ENCODE peak calls at places on chromosome 19, in four cellular contexts. P is posterior cingulate gyrus, V is SHP77 treated with DMSO at 0.1 percent for 48 hours, I is lower lobe of right lung. Z is an unnamed sample.

GRCh38 chr19:30719189-30719990 is 347.2 kb downstream of the ZNF536 start:
- DNase-seq in I (peak; percentile 64), V (no peak), P (peak; percentile 85), Z (no peak)

GRCh38 chr19:33064117-33064777 is 441 bp downstream of the RHPN2 start:
- DNase-seq in I (peak; percentile 73), P (no peak), V (no peak), Z (peak; percentile 43)

GRCh38 chr19:38044267-38045111 is 137.5 kb downstream of the SIPA1L3 start:
- DNase-seq in V (no peak), P (no peak), I (no peak), Z (no peak)

GRCh38 chr19:2582984-2583956 is 107.3 kb downstream of the GADD45B start:
- DNase-seq in P (no peak), I (no peak), V (no peak), Z (no peak)

GRCh38 chr19:17156947-17157302 is 58.2 kb upstream of the USE1 start:
- DNase-seq in V (no peak), I (peak; percentile 55), P (no peak), Z (no peak)

GRCh38 chr19:35119578-35119977 is 4.0 kb downstream of the FXYD3 start:
- DNase-seq in V (no peak), I (no peak), P (no peak), Z (no peak)

GRCh38 chr19:12749938-12750521 is 1.6 kb upstream of the BEST2 start:
- DNase-seq in I (no peak), P (no peak), V (no peak), Z (no peak)

GRCh38 chr19:58279042-58279924 is 528 bp downstream of the ZNF8 start:
- DNase-seq in P (peak; percentile 91), V (no peak), I (peak; percentile 76), Z (no peak)

GRCh38 chr19:10565028-10565566 is 713 bp downstream of the KRI1 start:
- DNase-seq in I (peak; percentile 68), V (peak; percentile 5), P (no peak), Z (no peak)

GRCh38 chr19:46980756-46981155 is 38.9 kb upstream of the NPAS1 start:
- DNase-seq in I (no peak), P (no peak), V (no peak), Z (no peak)

GRCh38 chr19:46442808-46443450 is 14.2 kb upstream of the PNMA8C start:
- DNase-seq in I (no peak), V (no peak), P (no peak), Z (no peak)

GRCh38 chr19:32977269-32977668 is 5.2 kb downstream of the FAAP24 start:
- DNase-seq in V (no peak), P (no peak), I (no peak), Z (no peak)

GRCh38 chr19:57171551-57172081 is 4.3 kb upstream of the DUXA start:
- DNase-seq in I (peak; percentile 49), P (no peak), V (no peak), Z (no peak)

GRCh38 chr19:38395381-38396127 is 7.1 kb downstream of the SPRED3 start:
- DNase-seq in V (no peak), I (no peak), P (no peak), Z (peak; percentile 66)

GRCh38 chr19:8607386-8607785 is 3.1 kb downstream of the ADAMTS10 start:
- DNase-seq in I (no peak), V (no peak), P (no peak), Z (no peak)

GRCh38 chr19:4504297-4504701 is 14.0 kb downstream of the PLIN4 start:
- DNase-seq in P (no peak), I (no peak), V (no peak), Z (no peak)

GRCh38 chr19:7550987-7551761 is 15.7 kb downstream of the PNPLA6 start:
- DNase-seq in I (peak; percentile 88), V (no peak), P (peak; percentile 96), Z (peak; percentile 45)

GRCh38 chr19:13118424-13119193 is 545 bp downstream of the NACC1 start:
- DNase-seq in V (no peak), P (no peak), I (peak; percentile 81), Z (peak; percentile 68)

GRCh38 chr19:34171539-34171876 is 796 bp upstream of the LSM14A start:
- DNase-seq in I (no peak), V (no peak), P (no peak), Z (no peak)

GRCh38 chr19:3324405-3324856 is 42.0 kb upstream of the NFIC start:
- DNase-seq in V (no peak), P (peak; percentile 84), I (peak; percentile 79), Z (peak; percentile 36)

GRCh38 chr19:35868172-35868822 is at the start of gene APLP1:
- DNase-seq in V (no peak), P (peak; percentile 98), I (peak; percentile 80), Z (peak; percentile 52)

GRCh38 chr19:43524922-43525835 is 1.8 kb downstream of the ETHE1 start:
- DNase-seq in I (peak; percentile 76), V (no peak), P (no peak), Z (no peak)

GRCh38 chr19:33256266-33256665 is 30.6 kb upstream of the SLC7A10 start:
- DNase-seq in P (no peak), V (no peak), I (no peak), Z (no peak)

GRCh38 chr19:18594824-18595373 is 6.3 kb downstream of the REX1BD start:
- DNase-seq in I (no peak), P (peak; percentile 45), V (peak; percentile 23), Z (no peak)

GRCh38 chr19:6599866-6600454 is 9.0 kb upstream of the CD70 start:
- DNase-seq in V (no peak), P (no peak), I (no peak), Z (no peak)

GRCh38 chr19:45251452-45252354 is 632 bp downstream of the MARK4 start:
- DNase-seq in V (no peak), I (peak; percentile 55), P (no peak), Z (peak; percentile 5)

GRCh38 chr19:10839071-10840050 is 3.3 kb upstream of the TMED1 start:
- DNase-seq in P (no peak), V (no peak), I (no peak), Z (no peak)

GRCh38 chr19:47609885-47610545 is 1.1 kb downstream of the BICRA start:
- DNase-seq in I (peak; percentile 65), P (peak; percentile 91), V (no peak), Z (peak; percentile 58)

GRCh38 chr19:41994521-41994971 is 516 bp upstream of the ATP1A3 start:
- DNase-seq in I (no peak), V (no peak), P (peak; percentile 91), Z (no peak)

GRCh38 chr19:38049105-38049649 is 142.2 kb downstream of the SIPA1L3 start:
- DNase-seq in P (no peak), V (no peak), I (no peak), Z (peak; percentile 81)

GRCh38 chr19:55315956-55316525 is 9.1 kb downstream of the TMEM150B start:
- DNase-seq in I (no peak), V (no peak), P (no peak), Z (no peak)